ENCODE peak calls at places on chromosomes 6 and 20, in nine cellular contexts. S, A, J, Q, D, F, E, I and R are unnamed samples.

GRCh38 chr6:170268216-170269129 is 22.4 kb downstream of the DLL1 start:
- DNase-seq in S (no peak), A (no peak), J (no peak), Q (no peak), D (no peak), F (peak), E (no peak), I (no peak), R (no peak)

GRCh38 chr6:96794980-96795379 is 42.3 kb downstream of the GPR63 start:
- DNase-seq in S (no peak), A (no peak), J (no peak), Q (no peak), D (peak), F (no peak), E (no peak), I (no peak), R (no peak)

GRCh38 chr6:380234-381218 is 11.0 kb upstream of the IRF4 start:
- DNase-seq in S (no peak), A (no peak), J (no peak), Q (no peak), D (no peak), F (no peak), E (no peak), I (no peak), R (no peak)

GRCh38 chr20:45051497-45052060 is 49.3 kb downstream of the KCNS1 start:
- DNase-seq in S (no peak), A (no peak), J (peak), Q (no peak), D (no peak), F (no peak), E (no peak), I (no peak), R (no peak)

GRCh38 chr20:2729791-2730190 is 37.2 kb downstream of the EBF4 start:
- DNase-seq in S (no peak), A (no peak), J (no peak), Q (peak), D (no peak), F (no peak), E (no peak), I (no peak), R (no peak)

GRCh38 chr20:41141153-41141815 is 3.9 kb downstream of the PLCG1 start:
- DNase-seq in S (no peak), A (no peak), J (peak), Q (no peak), D (peak), F (no peak), E (no peak), I (no peak), R (no peak)

GRCh38 chr6:35973670-35974222 is 50.7 kb downstream of the SLC26A8 start:
- DNase-seq in S (no peak), A (peak), J (no peak), Q (no peak), D (no peak), F (no peak), E (no peak), I (no peak), R (peak)

GRCh38 chr6:82419088-82419720 is 55.6 kb downstream of the TPBG start:
- DNase-seq in S (no peak), A (no peak), J (no peak), Q (no peak), D (no peak), F (no peak), E (no peak), I (no peak), R (no peak)

GRCh38 chr6:121222656-121223055 is 111.6 kb downstream of the TBC1D32 start:
- DNase-seq in S (no peak), A (no peak), J (peak), Q (peak), D (peak), F (no peak), E (peak), I (no peak), R (peak)

GRCh38 chr6:119484598-119484997 is 135.0 kb upstream of the MAN1A1 start:
- DNase-seq in S (no peak), A (peak), J (no peak), Q (peak), D (peak), F (no peak), E (peak), I (no peak), R (peak)

GRCh38 chr6:39195792-39196385 is 33.4 kb downstream of the KCNK5 start:
- DNase-seq in S (no peak), A (no peak), J (no peak), Q (no peak), D (no peak), F (no peak), E (no peak), I (no peak), R (no peak)

GRCh38 chr20:32479697-32480140 is 105.4 kb downstream of the NOL4L start:
- DNase-seq in S (no peak), A (no peak), J (no peak), Q (no peak), D (no peak), F (no peak), E (no peak), I (no peak), R (no peak)

GRCh38 chr20:25453035-25453810 is 45.8 kb downstream of the GINS1 start:
- DNase-seq in S (no peak), A (no peak), J (no peak), Q (no peak), D (peak), F (no peak), E (no peak), I (no peak), R (peak)

GRCh38 chr6:151213352-151213751 is 26.4 kb upstream of the AKAP12 start:
- DNase-seq in S (no peak), A (no peak), J (no peak), Q (no peak), D (no peak), F (no peak), E (no peak), I (no peak), R (no peak)

GRCh38 chr6:35552285-35552917 is 39.7 kb upstream of the TULP1 start:
- DNase-seq in S (peak), A (peak), J (peak), Q (peak), D (no peak), F (no peak), E (no peak), I (no peak), R (no peak)

GRCh38 chr20:37907677-37908397 is 4.9 kb downstream of the VSTM2L start:
- DNase-seq in S (peak), A (peak), J (no peak), Q (peak), D (peak), F (no peak), E (peak), I (no peak), R (peak)

GRCh38 chr6:148524976-148525375 is 182.3 kb downstream of the SASH1 start:
- DNase-seq in S (no peak), A (no peak), J (no peak), Q (peak), D (peak), F (no peak), E (no peak), I (no peak), R (peak)

GRCh38 chr6:52562915-52563314 is 13.9 kb downstream of the TRAM2 start:
- DNase-seq in S (no peak), A (no peak), J (no peak), Q (no peak), D (no peak), F (no peak), E (no peak), I (no peak), R (no peak)

GRCh38 chr20:44258226-44258890 is 11.2 kb downstream of the GDAP1L1 start:
- DNase-seq in S (no peak), A (no peak), J (no peak), Q (no peak), D (no peak), F (no peak), E (no peak), I (no peak), R (no peak)

GRCh38 chr6:45756611-45757010 is 259.0 kb downstream of the CLIC5 start:
- DNase-seq in S (no peak), A (no peak), J (no peak), Q (no peak), D (no peak), F (no peak), E (no peak), I (no peak), R (no peak)

GRCh38 chr20:59774204-59774641 is 159.2 kb downstream of the SYCP2 start:
- DNase-seq in S (no peak), A (no peak), J (no peak), Q (no peak), D (no peak), F (no peak), E (no peak), I (peak), R (no peak)

GRCh38 chr6:43924222-43924702 is 154.3 kb downstream of the VEGFA start:
- DNase-seq in S (no peak), A (no peak), J (no peak), Q (no peak), D (peak), F (no peak), E (no peak), I (no peak), R (peak)

GRCh38 chr6:150756170-150756569 is 109.3 kb upstream of the MTHFD1L start:
- DNase-seq in S (no peak), A (no peak), J (no peak), Q (no peak), D (no peak), F (no peak), E (no peak), I (no peak), R (no peak)

GRCh38 chr20:25321262-25321831 is 69.3 kb downstream of the ABHD12 start:
- DNase-seq in S (no peak), A (no peak), J (no peak), Q (no peak), D (no peak), F (no peak), E (no peak), I (peak), R (no peak)

GRCh38 chr20:48339986-48340884 is 487.6 kb downstream of the PREX1 start:
- DNase-seq in S (no peak), A (no peak), J (no peak), Q (no peak), D (no peak), F (no peak), E (no peak), I (peak), R (no peak)

GRCh38 chr20:16459019-16459700 is 114.1 kb downstream of the KIF16B start:
- DNase-seq in S (no peak), A (no peak), J (no peak), Q (no peak), D (peak), F (no peak), E (peak), I (peak), R (peak)

GRCh38 chr6:55069132-55069781 is 105.1 kb upstream of the HCRTR2 start:
- DNase-seq in S (peak), A (peak), J (peak), Q (peak), D (peak), F (no peak), E (peak), I (no peak), R (peak)
- TF ChIP-seq CTCF in S (peak), A (peak), J (peak), Q (peak), D (peak), F (peak), E (peak), I (no peak), R (peak)

DNA sequence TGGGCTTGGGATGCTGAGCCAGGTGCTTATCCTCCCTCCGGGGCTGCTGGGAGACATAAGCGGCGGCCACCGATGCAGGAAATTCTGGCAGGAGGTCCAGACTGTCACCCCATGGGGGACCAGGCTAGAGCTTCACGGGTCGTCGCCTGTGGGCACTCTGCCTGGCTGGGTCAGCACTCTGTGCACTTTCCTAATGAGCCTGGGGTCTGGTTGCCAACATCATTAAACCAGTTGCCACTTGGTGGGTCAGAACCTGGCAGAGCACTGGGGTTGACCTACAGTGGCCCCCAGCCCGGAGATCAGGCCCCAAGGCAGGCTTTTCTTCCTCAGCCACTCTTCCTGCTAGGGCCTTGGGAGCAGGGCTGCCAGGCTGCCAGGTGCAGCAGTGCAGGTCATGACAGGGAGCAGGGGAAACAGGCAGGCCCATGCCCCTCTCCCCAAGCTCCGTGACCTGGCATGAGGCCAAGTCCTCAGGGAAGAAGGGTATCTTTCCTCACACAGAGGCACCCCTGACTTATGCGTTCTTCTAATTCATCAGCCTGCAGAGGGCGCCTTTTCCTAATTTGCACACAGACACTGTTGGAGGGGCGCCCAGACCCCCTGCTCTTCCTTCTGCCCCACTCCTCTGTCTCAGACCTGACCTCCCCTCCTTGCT is 154.5 kb upstream of the MLN start:
- DNase-seq in S (peak), A (no peak), J (peak), Q (no peak), D (no peak), F (no peak), E (no peak), I (no peak), R (peak)
- TF ChIP-seq CTCF in S (peak), A (no peak), J (peak), Q (peak), D (peak), F (peak), E (peak), I (no peak), R (peak)

GRCh38 chr6:123380257-123380656 is 256.5 kb downstream of the TRDN start:
- DNase-seq in S (peak), A (no peak), J (peak), Q (no peak), D (peak), F (no peak), E (no peak), I (no peak), R (peak)
- TF ChIP-seq CTCF in S (peak), A (peak), J (peak), Q (no peak), D (peak), F (peak), E (no peak), I (no peak), R (peak)

GRCh38 chr6:128519132-128519930 is 1.1 kb downstream of the PTPRK start:
- DNase-seq in S (peak), A (peak), J (no peak), Q (peak), D (peak), F (peak), E (no peak), I (peak), R (peak)
- TF ChIP-seq CTCF in S (no peak), A (no peak), J (no peak), Q (peak), D (peak), F (peak), E (no peak), I (peak), R (no peak)

GRCh38 chr20:17651761-17652388 is 30.2 kb downstream of the RRBP1 start:
- DNase-seq in S (no peak), A (peak), J (peak), Q (no peak), D (no peak), F (no peak), E (no peak), I (peak), R (peak)
- TF ChIP-seq CTCF in S (no peak), A (peak), J (peak), Q (no peak), D (no peak), F (peak), E (no peak), I (no peak), R (no peak)